ENCODE peak calls at places on chromosomes 11 and 22, in eight cellular contexts. K is HCEC 1CT, D is IMR-90, F is vagina, V is A549, C is NCI-H1436, N is T follicular helper cell, M is fibroblast of mammary gland. E is an unnamed sample.

GRCh38 chr11:44622190-44622650 is 56.8 kb downstream of the CD82 start:
- DNase-seq in K (no peak), D (no peak), F (peak; percentile 77), V (no peak), C (no peak), N (no peak), M (no peak), E (no peak)

GRCh38 chr11:116540645-116541044 is 232.1 kb downstream of the BUD13 start:
- DNase-seq in K (no peak), D (no peak), F (peak; percentile 70), V (no peak), C (no peak), N (no peak), M (no peak), E (no peak)

GRCh38 chr11:47083913-47084312 is 92.8 kb downstream of the ARFGAP2 start:
- DNase-seq in K (peak; percentile 86), D (peak; percentile 81), F (no peak), V (no peak), C (no peak), N (no peak), M (peak; percentile 81), E (peak; percentile 87)

GRCh38 chr11:44348114-44348513 is 38.2 kb upstream of the ALX4 start:
- DNase-seq in K (no peak), D (no peak), F (no peak), V (no peak), C (no peak), N (no peak), M (no peak), E (no peak)

GRCh38 chr22:21857501-21857914 is 9.9 kb downstream of the MAPK1 start:
- DNase-seq in K (no peak), D (peak; percentile 30), F (no peak), V (no peak), C (no peak), N (no peak), M (no peak), E (no peak)

GRCh38 chr11:108235192-108235591 is 12.3 kb downstream of the ATM start:
- DNase-seq in K (no peak), D (no peak), F (no peak), V (no peak), C (no peak), N (no peak), M (no peak), E (no peak)

GRCh38 chr22:41512421-41513194 is 31.7 kb downstream of the POLR3H start:
- DNase-seq in K (peak; percentile 54), D (peak; percentile 70), F (no peak), V (peak; percentile 66), C (peak; percentile 50), N (no peak), M (peak; percentile 66), E (peak; percentile 78)

GRCh38 chr11:73167555-73167954 is 25.4 kb upstream of the FCHSD2 start:
- DNase-seq in K (no peak), D (no peak), F (no peak), V (no peak), C (no peak), N (no peak), M (no peak), E (no peak)

GRCh38 chr22:46122511-46122971 is 27.8 kb upstream of the PPARA start:
- DNase-seq in K (peak; percentile 28), D (peak; percentile 46), F (no peak), V (peak; percentile 76), C (peak; percentile 31), N (peak; percentile 56), M (peak; percentile 57), E (peak; percentile 27)

GRCh38 chr22:45125198-45125597 is 38.5 kb upstream of the NUP50 start:
- DNase-seq in K (peak; percentile 44), D (peak; percentile 94), F (no peak), V (no peak), C (no peak), N (no peak), M (peak; percentile 85), E (peak; percentile 91)

GRCh38 chr22:24938741-24939341 is 7.7 kb downstream of the LHFPL7 start:
- DNase-seq in K (peak; percentile 11), D (peak; percentile 25), F (no peak), V (peak; percentile 40), C (peak; percentile 66), N (peak; percentile 7), M (peak; percentile 39), E (peak; percentile 25)

GRCh38 chr11:83816572-83817187 is 530.5 kb upstream of the CCDC90B start:
- DNase-seq in K (no peak), D (peak; percentile 42), F (no peak), V (peak; percentile 10), C (peak; percentile 26), N (no peak), M (peak; percentile 30), E (peak; percentile 18)

GRCh38 chr11:3164138-3164539 is 971 bp downstream of the OSBPL5 start:
- DNase-seq in K (no peak), D (no peak), F (no peak), V (no peak), C (no peak), N (no peak), M (no peak), E (no peak)

GRCh38 chr11:1353383-1354124 is 36.2 kb upstream of the BRSK2 start:
- DNase-seq in K (no peak), D (no peak), F (no peak), V (no peak), C (no peak), N (no peak), M (no peak), E (no peak)

GRCh38 chr22:48944433-48944755 is 883.3 kb downstream of the BRD1 start:
- DNase-seq in K (no peak), D (no peak), F (peak; percentile 43), V (no peak), C (no peak), N (no peak), M (no peak), E (no peak)

GRCh38 chr11:83933008-83933407 is 646.8 kb upstream of the CCDC90B start:
- DNase-seq in K (no peak), D (no peak), F (no peak), V (no peak), C (no peak), N (no peak), M (no peak), E (no peak)

GRCh38 chr11:34680918-34681554 is 60.1 kb downstream of the EHF start:
- DNase-seq in K (peak; percentile 83), D (peak; percentile 78), F (no peak), V (peak; percentile 71), C (no peak), N (no peak), M (peak; percentile 74), E (peak; percentile 39)

GRCh38 chr11:68334923-68335322 is 22.5 kb downstream of the LRP5 start:
- DNase-seq in K (no peak), D (no peak), F (no peak), V (no peak), C (no peak), N (no peak), M (no peak), E (no peak)

GRCh38 chr11:45290586-45290985 is 4.4 kb upstream of the SYT13 start:
- DNase-seq in K (no peak), D (no peak), F (peak; percentile 70), V (no peak), C (no peak), N (no peak), M (no peak), E (no peak)

GRCh38 chr11:110355011-110355744 is 58.8 kb upstream of the RDX start:
- DNase-seq in K (no peak), D (no peak), F (no peak), V (no peak), C (no peak), N (no peak), M (no peak), E (no peak)

GRCh38 chr11:70397336-70397982 is 870 bp upstream of the CTTN start:
- DNase-seq in K (peak; percentile 11), D (peak; percentile 30), F (no peak), V (no peak), C (no peak), N (no peak), M (no peak), E (peak; percentile 16)

GRCh38 chr11:132334769-132335280 is 964.4 kb downstream of the NTM start:
- DNase-seq in K (no peak), D (peak; percentile 4), F (no peak), V (no peak), C (no peak), N (no peak), M (no peak), E (no peak)

GRCh38 chr11:128345316-128345715 is 242.0 kb downstream of the ETS1 start:
- DNase-seq in K (no peak), D (no peak), F (no peak), V (no peak), C (no peak), N (no peak), M (no peak), E (no peak)

GRCh38 chr11:73277467-73277866 is 5.3 kb downstream of the P2RY6 start:
- DNase-seq in K (no peak), D (no peak), F (no peak), V (no peak), C (no peak), N (no peak), M (no peak), E (no peak)

GRCh38 chr11:64060861-64061444 is 25.2 kb downstream of the FLRT1 start:
- DNase-seq in K (no peak), D (no peak), F (no peak), V (peak; percentile 74), C (peak; percentile 41), N (peak; percentile 27), M (peak; percentile 10), E (no peak)

GRCh38 chr11:88208742-88209141 is 33.5 kb upstream of the RAB38 start:
- DNase-seq in K (no peak), D (no peak), F (no peak), V (no peak), C (no peak), N (no peak), M (no peak), E (peak; percentile 34)

GRCh38 chr11:92424281-92424680 is 199.7 kb downstream of the FAT3 start:
- DNase-seq in K (no peak), D (peak; percentile 51), F (no peak), V (no peak), C (no peak), N (no peak), M (no peak), E (no peak)

GRCh38 chr11:15747671-15748070 is 608.7 kb downstream of the SOX6 start:
- DNase-seq in K (no peak), D (peak; percentile 72), F (no peak), V (no peak), C (no peak), N (no peak), M (no peak), E (no peak)

GRCh38 chr22:26045051-26045450 is 124.2 kb upstream of the SEZ6L start:
- DNase-seq in K (no peak), D (no peak), F (no peak), V (no peak), C (no peak), N (no peak), M (no peak), E (no peak)

GRCh38 chr11:8905528-8906165 is 5.3 kb upstream of the AKIP1 start:
- DNase-seq in K (peak; percentile 67), D (peak; percentile 83), F (no peak), V (peak; percentile 25), C (no peak), N (no peak), M (peak; percentile 90), E (peak; percentile 81)

GRCh38 chr11:111574373-111575230 is 27.6 kb upstream of the SIK2 start:
- DNase-seq in K (no peak), D (no peak), F (no peak), V (no peak), C (no peak), N (no peak), M (no peak), E (no peak)

GRCh38 chr22:21646608-21647590 is 4.8 kb downstream of the SDF2L1 start:
- DNase-seq in K (peak; percentile 71), D (peak; percentile 74), F (no peak), V (peak; percentile 72), C (peak; percentile 75), N (peak; percentile 75), M (peak; percentile 77), E (peak; percentile 69)

GRCh38 chr22:21702094-21702493 is 33.5 kb downstream of the YPEL1 start:
- DNase-seq in K (no peak), D (no peak), F (no peak), V (no peak), C (no peak), N (no peak), M (no peak), E (no peak)

GRCh38 chr11:34510673-34511072 is 2.9 kb downstream of the ELF5 start:
- DNase-seq in K (no peak), D (no peak), F (no peak), V (no peak), C (no peak), N (no peak), M (no peak), E (no peak)